ENCODE peak calls at places on chromosome 15, in five cellular contexts. B, A, M, N and O are unnamed samples.

GRCh38 chr15:90421527-90421926 is 33.5 kb downstream of the IQGAP1 start:
- DNase-seq in B (peak), A (no peak), M (no peak), N (no peak), O (no peak)

GRCh38 chr15:78808550-78808949 is 2.7 kb downstream of the ADAMTS7 start:
- DNase-seq in B (no peak), A (no peak), M (no peak), N (peak), O (peak)

GRCh38 chr15:95826388-95826781 is 504.1 kb upstream of the NR2F2 start:
- DNase-seq in B (no peak), A (no peak), M (no peak), N (no peak), O (no peak)

GRCh38 chr15:73756390-73756789 is 3.2 kb upstream of the INSYN1 start:
- DNase-seq in B (no peak), A (no peak), M (no peak), N (no peak), O (no peak)

GRCh38 chr15:79296583-79296982 is 14.1 kb downstream of the ANKRD34C start:
- DNase-seq in B (no peak), A (no peak), M (no peak), N (no peak), O (peak)

GRCh38 chr15:78133801-78134200 is 2.6 kb upstream of the CIB2 start:
- DNase-seq in B (no peak), A (no peak), M (no peak), N (no peak), O (no peak)

GRCh38 chr15:59232476-59232875 is 25.8 kb downstream of the LDHAL6B start:
- DNase-seq in B (no peak), A (no peak), M (no peak), N (no peak), O (no peak)

GRCh38 chr15:62316413-62317060 is 151.5 kb upstream of the C2CD4B start:
- DNase-seq in B (no peak), A (no peak), M (no peak), N (no peak), O (no peak)

GRCh38 chr15:98501632-98502031 is 146.7 kb upstream of the IGF1R start:
- DNase-seq in B (no peak), A (no peak), M (no peak), N (no peak), O (no peak)

GRCh38 chr15:62816342-62817059 is 226.0 kb upstream of the TPM1 start:
- DNase-seq in B (no peak), A (no peak), M (no peak), N (no peak), O (no peak)

GRCh38 chr15:91953432-91953831 is 99.9 kb downstream of the SLCO3A1 start:
- DNase-seq in B (peak), A (no peak), M (no peak), N (no peak), O (no peak)

GRCh38 chr15:100694381-100695012 is 92.1 kb downstream of the ASB7 start:
- DNase-seq in B (no peak), A (no peak), M (no peak), N (no peak), O (no peak)

GRCh38 chr15:89395461-89395875 is 60.8 kb upstream of the POLG start:
- DNase-seq in B (no peak), A (no peak), M (no peak), N (no peak), O (no peak)

GRCh38 chr15:92005154-92005553 is 151.6 kb downstream of the SLCO3A1 start:
- DNase-seq in B (no peak), A (no peak), M (no peak), N (no peak), O (no peak)

GRCh38 chr15:63573533-63573932 is 23.7 kb upstream of the FBXL22 start:
- DNase-seq in B (no peak), A (no peak), M (no peak), N (no peak), O (no peak)

GRCh38 chr15:89825264-89825940 is 10.8 kb upstream of the ANPEP start:
- DNase-seq in B (no peak), A (no peak), M (no peak), N (no peak), O (no peak)

GRCh38 chr15:88909956-88910831 is 3.0 kb downstream of the MFGE8 start:
- DNase-seq in B (peak), A (no peak), M (no peak), N (no peak), O (no peak)